ENCODE peak calls at places on chromosomes 3 and 15, in six cellular contexts. One of them, this sample, is unnamed.

GRCh38 chr15:74262635-74263034 is 26.5 kb downstream of the CCDC33 start:
- DNase-seq in K562: no peak
- DNase-seq in GM12878: no peak
- DNase-seq in H1: no peak
- DNase-seq in SK-N-SH: no peak
- DNase-seq in HepG2: no peak
- DNase-seq in this sample: no peak

GRCh38 chr3:140164922-140165590 is 230.1 kb downstream of the CLSTN2 start:
- DNase-seq in K562: no peak
- DNase-seq in GM12878: no peak
- DNase-seq in H1: peak
- DNase-seq in SK-N-SH: no peak
- DNase-seq in HepG2: no peak
- DNase-seq in this sample: no peak

GRCh38 chr3:37480003-37480402 is 305.6 kb upstream of the LRRFIP2 start:
- DNase-seq in K562: no peak
- DNase-seq in GM12878: no peak
- DNase-seq in H1: no peak
- DNase-seq in SK-N-SH: peak
- DNase-seq in HepG2: no peak
- DNase-seq in this sample: no peak

GRCh38 chr3:52372822-52373504 is 56.8 kb downstream of the DNAH1 start:
- DNase-seq in K562: peak
- DNase-seq in GM12878: no peak
- DNase-seq in H1: peak
- DNase-seq in SK-N-SH: no peak
- DNase-seq in HepG2: no peak
- DNase-seq in this sample: peak

GRCh38 chr3:103440539-103441113 is 1005.8 kb downstream of the ZPLD1 start:
- DNase-seq in K562: no peak
- DNase-seq in GM12878: no peak
- DNase-seq in H1: no peak
- DNase-seq in SK-N-SH: no peak
- DNase-seq in HepG2: no peak
- DNase-seq in this sample: no peak

GRCh38 chr3:159130108-159130507 is 328.3 kb downstream of the MFSD1 start:
- DNase-seq in K562: no peak
- DNase-seq in GM12878: no peak
- DNase-seq in H1: peak
- DNase-seq in SK-N-SH: no peak
- DNase-seq in HepG2: peak
- DNase-seq in this sample: no peak

GRCh38 chr3:153901152-153901551 is 220.0 kb upstream of the ARHGEF26 start:
- DNase-seq in K562: no peak
- DNase-seq in GM12878: no peak
- DNase-seq in H1: no peak
- DNase-seq in SK-N-SH: no peak
- DNase-seq in HepG2: no peak
- DNase-seq in this sample: no peak

GRCh38 chr15:72365844-72366243 is 10.0 kb downstream of the HEXA start:
- DNase-seq in K562: no peak
- DNase-seq in GM12878: peak
- DNase-seq in H1: no peak
- DNase-seq in SK-N-SH: no peak
- DNase-seq in HepG2: no peak
- DNase-seq in this sample: peak

GRCh38 chr3:124395165-124395564 is 335.1 kb upstream of the UMPS start:
- DNase-seq in K562: no peak
- DNase-seq in GM12878: no peak
- DNase-seq in H1: no peak
- DNase-seq in SK-N-SH: no peak
- DNase-seq in HepG2: no peak
- DNase-seq in this sample: no peak

GRCh38 chr3:119443179-119443578 is 20.2 kb downstream of the TMEM39A start:
- DNase-seq in K562: no peak
- DNase-seq in GM12878: no peak
- DNase-seq in H1: no peak
- DNase-seq in SK-N-SH: no peak
- DNase-seq in HepG2: no peak
- DNase-seq in this sample: no peak

GRCh38 chr15:66145242-66146182 is 108.0 kb downstream of the MEGF11 start:
- DNase-seq in K562: no peak
- DNase-seq in GM12878: no peak
- DNase-seq in H1: no peak
- DNase-seq in SK-N-SH: peak
- DNase-seq in HepG2: no peak
- DNase-seq in this sample: no peak

GRCh38 chr3:61200255-61200654 is 51.0 kb downstream of the FHIT start:
- DNase-seq in K562: no peak
- DNase-seq in GM12878: no peak
- DNase-seq in H1: no peak
- DNase-seq in SK-N-SH: no peak
- DNase-seq in HepG2: no peak
- DNase-seq in this sample: peak

GRCh38 chr3:107997666-107998065 is 93.2 kb downstream of the CD47 start:
- DNase-seq in K562: no peak
- DNase-seq in GM12878: no peak
- DNase-seq in H1: no peak
- DNase-seq in SK-N-SH: no peak
- DNase-seq in HepG2: no peak
- DNase-seq in this sample: no peak

GRCh38 chr3:138389841-138390581 is 41.6 kb downstream of the MRAS start:
- DNase-seq in K562: no peak
- DNase-seq in GM12878: no peak
- DNase-seq in H1: no peak
- DNase-seq in SK-N-SH: no peak
- DNase-seq in HepG2: peak
- DNase-seq in this sample: no peak

GRCh38 chr3:164306042-164306441 is 772.3 kb downstream of the SI start:
- DNase-seq in K562: no peak
- DNase-seq in GM12878: no peak
- DNase-seq in H1: no peak
- DNase-seq in SK-N-SH: no peak
- DNase-seq in HepG2: peak
- DNase-seq in this sample: no peak

GRCh38 chr3:158470944-158471638 is 99.9 kb upstream of the MLF1 start:
- DNase-seq in K562: no peak
- DNase-seq in GM12878: no peak
- DNase-seq in H1: no peak
- DNase-seq in SK-N-SH: no peak
- DNase-seq in HepG2: no peak
- DNase-seq in this sample: no peak

GRCh38 chr15:74763416-74763815 is 14.8 kb downstream of the CYP1A2 start:
- DNase-seq in K562: no peak
- DNase-seq in GM12878: no peak
- DNase-seq in H1: no peak
- DNase-seq in SK-N-SH: no peak
- DNase-seq in HepG2: no peak
- DNase-seq in this sample: no peak

GRCh38 chr3:10817506-10817905 is 1.5 kb downstream of the SLC6A11 start:
- DNase-seq in K562: no peak
- DNase-seq in GM12878: no peak
- DNase-seq in H1: no peak
- DNase-seq in SK-N-SH: peak
- DNase-seq in HepG2: peak
- DNase-seq in this sample: no peak

GRCh38 chr3:102400142-102400541 is 34.7 kb upstream of the ZPLD1 start:
- DNase-seq in K562: no peak
- DNase-seq in GM12878: no peak
- DNase-seq in H1: no peak
- DNase-seq in SK-N-SH: no peak
- DNase-seq in HepG2: no peak
- DNase-seq in this sample: no peak

GRCh38 chr3:140053011-140053702 is 118.2 kb downstream of the CLSTN2 start:
- DNase-seq in K562: no peak
- DNase-seq in GM12878: no peak
- DNase-seq in H1: no peak
- DNase-seq in SK-N-SH: peak
- DNase-seq in HepG2: no peak
- DNase-seq in this sample: no peak

GRCh38 chr3:37949866-37950265 is 40.7 kb upstream of the VILL start:
- DNase-seq in K562: no peak
- DNase-seq in GM12878: no peak
- DNase-seq in H1: peak
- DNase-seq in SK-N-SH: no peak
- DNase-seq in HepG2: no peak
- DNase-seq in this sample: no peak

GRCh38 chr3:182738583-182739514 is 54.5 kb upstream of the ATP11B start:
- DNase-seq in K562: no peak
- DNase-seq in GM12878: no peak
- DNase-seq in H1: no peak
- DNase-seq in SK-N-SH: no peak
- DNase-seq in HepG2: no peak
- DNase-seq in this sample: no peak

GRCh38 chr3:13588971-13589370 is 40.0 kb downstream of the FBLN2 start:
- DNase-seq in K562: no peak
- DNase-seq in GM12878: no peak
- DNase-seq in H1: no peak
- DNase-seq in SK-N-SH: no peak
- DNase-seq in HepG2: no peak
- DNase-seq in this sample: no peak

GRCh38 chr3:25854635-25855034 is 64.7 kb downstream of the OXSM start:
- DNase-seq in K562: no peak
- DNase-seq in GM12878: no peak
- DNase-seq in H1: no peak
- DNase-seq in SK-N-SH: no peak
- DNase-seq in HepG2: no peak
- DNase-seq in this sample: no peak

GRCh38 chr15:89136084-89136806 is 48.0 kb downstream of the ABHD2 start:
- DNase-seq in K562: no peak
- DNase-seq in GM12878: no peak
- DNase-seq in H1: no peak
- DNase-seq in SK-N-SH: no peak
- DNase-seq in HepG2: no peak
- DNase-seq in this sample: no peak

GRCh38 chr3:11605398-11605797 is 38.3 kb downstream of the VGLL4 start:
- DNase-seq in K562: no peak
- DNase-seq in GM12878: no peak
- DNase-seq in H1: no peak
- DNase-seq in SK-N-SH: no peak
- DNase-seq in HepG2: no peak
- DNase-seq in this sample: no peak

GRCh38 chr3:24513463-24513862 is 18.8 kb upstream of the THRB start:
- DNase-seq in K562: no peak
- DNase-seq in GM12878: no peak
- DNase-seq in H1: no peak
- DNase-seq in SK-N-SH: no peak
- DNase-seq in HepG2: no peak
- DNase-seq in this sample: no peak

GRCh38 chr15:41891946-41892345 is 1.9 kb downstream of the SPTBN5 start:
- DNase-seq in K562: no peak
- DNase-seq in GM12878: no peak
- DNase-seq in H1: no peak
- DNase-seq in SK-N-SH: peak
- DNase-seq in HepG2: no peak
- DNase-seq in this sample: no peak

GRCh38 chr3:33419948-33420347 is 20.3 kb downstream of the UBP1 start:
- DNase-seq in K562: no peak
- DNase-seq in GM12878: no peak
- DNase-seq in H1: no peak
- DNase-seq in SK-N-SH: no peak
- DNase-seq in HepG2: no peak
- DNase-seq in this sample: no peak

GRCh38 chr3:143668924-143669790 is 179.1 kb downstream of the SLC9A9 start:
- DNase-seq in K562: no peak
- DNase-seq in GM12878: peak
- DNase-seq in H1: no peak
- DNase-seq in SK-N-SH: no peak
- DNase-seq in HepG2: no peak
- DNase-seq in this sample: no peak
- TF ChIP-seq GABPA in K562: no peak
- TF ChIP-seq GABPA in GM12878: no peak
- TF ChIP-seq GABPA in H1: no peak
- TF ChIP-seq GABPA in SK-N-SH: no peak
- TF ChIP-seq GABPA in HepG2: no peak
- TF ChIP-seq GABPA in this sample: no peak

DNA sequence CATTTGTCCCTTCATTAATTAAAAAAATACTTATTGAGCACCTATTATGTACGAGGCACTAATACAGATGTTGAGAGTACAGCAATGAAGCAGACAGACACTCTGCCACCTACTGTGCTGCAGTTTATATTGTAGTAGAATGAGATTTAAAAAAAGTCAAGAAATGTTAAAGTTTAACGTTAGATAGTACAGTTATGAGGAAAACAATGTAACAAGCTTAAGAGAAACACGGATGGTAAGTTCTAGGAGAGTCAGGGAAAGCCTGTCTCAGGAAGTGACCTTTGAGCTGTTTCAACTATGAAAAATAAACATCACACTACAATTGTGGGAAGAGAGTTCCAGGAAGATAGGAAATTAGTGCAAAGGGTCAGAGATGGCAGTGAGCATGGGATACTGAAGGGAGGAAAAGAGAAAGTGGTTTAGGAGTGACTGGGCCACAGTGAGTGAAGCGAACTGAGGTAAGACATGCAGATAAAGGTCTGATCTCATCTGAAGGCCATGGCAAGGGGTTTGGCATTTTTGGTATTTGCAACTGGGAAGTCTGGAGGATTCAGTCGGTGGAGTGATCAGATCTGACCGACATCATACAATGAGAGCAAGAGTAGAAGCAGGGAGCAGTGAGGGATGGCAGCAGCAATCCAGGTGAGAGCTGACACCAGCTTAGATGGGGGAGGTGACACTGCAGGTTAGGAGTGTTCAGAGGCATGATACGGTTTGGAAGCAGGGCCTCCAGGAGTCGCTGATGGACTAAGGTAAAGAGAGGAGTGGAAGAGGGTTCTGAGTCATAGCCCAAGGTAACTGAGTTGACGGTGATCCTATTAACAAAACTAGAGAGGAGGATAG is 28.5 kb downstream of the PLSCR4 start:
- DNase-seq in K562: no peak
- DNase-seq in GM12878: no peak
- DNase-seq in H1: no peak
- DNase-seq in SK-N-SH: no peak
- DNase-seq in HepG2: peak
- DNase-seq in this sample: no peak
- H3K4me3 ChIP-seq in K562: no peak
- H3K4me3 ChIP-seq in GM12878: no peak
- H3K4me3 ChIP-seq in H1: no peak
- H3K4me3 ChIP-seq in SK-N-SH: no peak
- H3K4me3 ChIP-seq in HepG2: peak
- H3K4me3 ChIP-seq in this sample: no peak

DNA sequence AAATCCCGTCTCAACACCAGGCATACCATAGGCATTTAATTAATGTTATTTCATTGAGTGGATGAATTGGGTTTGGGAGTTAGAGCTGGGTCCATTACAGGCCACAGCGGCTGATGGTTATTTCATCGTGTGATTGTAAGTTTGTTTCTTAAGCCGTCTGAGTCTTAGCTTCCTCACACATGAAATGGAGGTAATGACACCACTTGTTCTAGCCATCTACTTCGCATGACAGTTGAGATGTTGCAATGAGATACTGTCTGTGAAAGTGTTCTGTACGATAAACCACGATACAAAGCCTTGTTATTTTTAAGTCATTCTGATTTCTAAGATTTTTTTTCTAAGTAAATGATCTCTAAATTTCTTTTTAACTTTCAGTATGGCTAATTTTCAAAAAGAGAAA is 8.6 kb upstream of the TP63 start:
- DNase-seq in K562: no peak
- DNase-seq in GM12878: no peak
- DNase-seq in H1: no peak
- DNase-seq in SK-N-SH: no peak
- DNase-seq in HepG2: no peak
- DNase-seq in this sample: peak
- H3K27ac ChIP-seq in K562: no peak
- H3K27ac ChIP-seq in GM12878: no peak
- H3K27ac ChIP-seq in H1: no peak
- H3K27ac ChIP-seq in SK-N-SH: no peak
- H3K27ac ChIP-seq in HepG2: no peak
- H3K27ac ChIP-seq in this sample: no peak

GRCh38 chr3:191268737-191269136 is 60.5 kb upstream of the CCDC50 start:
- DNase-seq in K562: no peak
- DNase-seq in GM12878: no peak
- DNase-seq in H1: no peak
- DNase-seq in SK-N-SH: no peak
- DNase-seq in HepG2: no peak
- DNase-seq in this sample: no peak
- TF ChIP-seq GABPA in K562: no peak
- TF ChIP-seq GABPA in GM12878: no peak
- TF ChIP-seq GABPA in H1: no peak
- TF ChIP-seq GABPA in SK-N-SH: no peak
- TF ChIP-seq GABPA in HepG2: no peak
- TF ChIP-seq GABPA in this sample: no peak

This sample was measured in HL-60.